ENCODE peak calls at places on chromosomes 11 and 22, in four cellular contexts. D is prostate gland, P is astrocyte, L is uterus. N is an unnamed sample.

GRCh38 chr11:84865791-84866535 is 761.2 kb downstream of the DLG2 start:
- DNase-seq in L (no peak), P (peak; percentile 16), D (no peak), N (no peak)

GRCh38 chr22:19723165-19723989 is at the start of gene GP1BB:
- DNase-seq in D (no peak), P (peak; percentile 31), L (no peak), N (no peak)

GRCh38 chr22:48578138-48579034 is 1249.3 kb downstream of the BRD1 start:
- DNase-seq in L (no peak), P (no peak), D (no peak), N (no peak)

GRCh38 chr22:36386351-36386899 is 1.3 kb downstream of the MYH9 start:
- DNase-seq in P (no peak), D (peak; percentile 44), L (no peak), N (no peak)

GRCh38 chr22:37990302-37990701 is 5.9 kb upstream of the SOX10 start:
- DNase-seq in D (no peak), P (no peak), L (no peak), N (no peak)

GRCh38 chr11:11247576-11247975 is 105.5 kb downstream of the CSNK2A3 start:
- DNase-seq in L (no peak), P (no peak), D (no peak), N (no peak)

GRCh38 chr11:57249384-57250319 is 12.6 kb upstream of the APLNR start:
- DNase-seq in D (peak; percentile 53), L (peak; percentile 54), P (peak; percentile 19), N (no peak)

GRCh38 chr22:48357961-48358360 is 1469.7 kb downstream of the BRD1 start:
- DNase-seq in L (no peak), D (no peak), P (no peak), N (no peak)

GRCh38 chr22:46546466-46547178 is 9.2 kb upstream of the CELSR1 start:
- DNase-seq in L (no peak), D (no peak), P (peak; percentile 73), N (peak; percentile 60)

GRCh38 chr11:24511518-24511917 is 14.7 kb downstream of the LUZP2 start:
- DNase-seq in D (no peak), L (no peak), P (peak; percentile 20), N (no peak)

GRCh38 chr11:2693851-2694261 is 5.9 kb downstream of the KCNQ1OT1 start:
- DNase-seq in L (peak; percentile 7), P (no peak), D (no peak), N (no peak)

GRCh38 chr11:2216400-2217064 is 44.9 kb upstream of the TH start:
- DNase-seq in P (no peak), D (no peak), L (no peak), N (no peak)

GRCh38 chr22:22932512-22932941 is 44.9 kb downstream of the IGLL5 start:
- DNase-seq in L (no peak), P (no peak), D (no peak), N (no peak)

GRCh38 chr22:30822216-30823014 is 127.7 kb downstream of the OSBP2 start:
- DNase-seq in D (no peak), P (no peak), L (no peak), N (no peak)

GRCh38 chr11:9203715-9204311 is 61.3 kb downstream of the DENND5A start:
- DNase-seq in L (no peak), P (no peak), D (no peak), N (no peak)

GRCh38 chr22:35914665-35915476 is 113.8 kb downstream of the RBFOX2 start:
- DNase-seq in L (peak; percentile 73), D (peak; percentile 86), P (peak; percentile 86), N (peak; percentile 84)

DNA sequence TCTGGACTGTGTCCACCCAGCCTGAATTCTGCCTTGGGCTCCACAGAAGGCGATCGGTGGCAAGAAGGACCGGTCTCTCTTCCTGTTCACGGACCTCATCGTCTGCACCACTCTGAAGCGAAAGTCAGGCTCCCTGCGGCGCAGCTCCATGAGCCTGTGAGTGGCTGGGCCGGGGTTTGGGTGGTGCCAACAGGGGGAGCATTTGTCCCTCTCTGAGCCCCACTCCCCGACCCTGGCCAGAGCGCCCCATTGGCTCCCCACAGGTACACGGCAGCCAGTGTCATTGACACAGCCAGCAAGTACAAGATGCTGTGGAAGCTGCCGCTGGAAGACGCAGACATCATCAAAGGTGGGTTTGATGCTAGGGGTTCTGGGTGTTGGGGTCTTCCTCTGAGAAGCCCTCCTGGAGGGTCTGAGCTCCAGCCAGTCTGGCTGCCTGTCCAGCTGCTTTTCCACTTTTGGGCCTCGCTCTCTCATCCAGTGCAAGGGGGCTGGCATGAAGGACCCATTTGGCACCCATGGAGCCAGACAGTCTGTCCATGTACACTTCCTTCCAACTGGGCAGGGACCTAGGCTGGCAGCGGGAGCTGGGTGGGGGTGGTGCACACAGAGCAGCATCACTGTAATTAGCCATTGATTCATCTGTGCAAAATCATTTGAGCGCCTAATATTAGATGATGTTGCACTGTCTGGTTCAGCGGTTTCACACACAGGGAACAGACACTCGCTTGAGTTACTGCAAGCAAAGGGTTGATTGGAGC is 19.0 kb upstream of the RELT start:
- DNase-seq in L (no peak), P (no peak), D (no peak), N (no peak)
- TF ChIP-seq CTCF in L (no peak), P (no peak), D (no peak), N (no peak)

DNA sequence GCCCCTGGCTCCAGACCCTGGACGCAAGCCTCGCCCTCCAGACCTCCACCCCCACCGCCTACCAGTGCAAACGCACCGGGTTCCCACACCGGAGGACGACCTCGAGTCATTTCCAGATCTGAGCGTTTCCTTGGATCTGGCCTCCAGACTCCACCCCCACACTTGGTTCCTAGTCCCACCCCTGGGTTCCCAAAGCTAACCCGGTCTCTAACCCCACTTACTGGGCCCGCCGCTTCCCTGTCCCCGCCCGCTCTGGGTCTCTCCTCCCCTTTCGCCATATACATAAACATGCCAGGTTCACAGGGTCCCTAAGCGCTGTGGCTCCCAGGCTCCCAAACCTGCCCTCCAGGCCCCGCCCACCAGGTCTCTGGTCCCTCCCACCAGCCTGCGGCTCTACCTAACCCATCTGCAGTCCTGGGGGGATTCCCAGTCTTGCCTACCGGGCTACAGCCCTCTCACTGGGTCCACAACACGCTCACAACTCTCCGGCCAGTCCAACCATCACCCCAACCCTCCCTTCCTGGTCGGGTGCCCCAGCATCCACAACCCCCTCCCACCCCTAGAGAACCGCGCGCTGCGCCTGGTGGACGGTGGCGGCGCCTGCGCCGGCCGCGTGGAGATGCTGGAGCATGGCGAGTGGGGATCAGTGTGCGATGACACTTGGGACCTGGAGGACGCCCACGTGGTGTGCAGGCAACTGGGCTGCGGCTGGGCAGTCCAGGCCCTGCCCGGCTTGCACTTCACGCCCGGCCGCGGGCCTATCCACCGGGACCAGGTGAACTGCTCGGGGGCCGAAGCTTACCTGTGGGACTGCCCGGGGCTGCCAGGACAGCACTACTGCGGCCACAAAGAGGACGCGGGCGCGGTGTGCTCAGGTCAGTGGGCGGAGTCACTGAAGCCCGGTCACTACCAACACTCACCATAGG is 36.8 kb downstream of the CD6 start:
- DNase-seq in L (no peak), P (no peak), D (no peak), N (no peak)
- H3K4me3 ChIP-seq in L (peak overlapping the region; percentile 17), P (peak overlapping the region; percentile 35), D (peak overlapping the region; percentile 23), N (peak overlapping the region; percentile 12)

GRCh38 chr22:50456026-50456425 is 18.8 kb downstream of the SBF1 start:
- DNase-seq in L (no peak), P (no peak), D (no peak), N (no peak)

GRCh38 chr22:50452649-50453048 is 22.2 kb downstream of the SBF1 start:
- DNase-seq in D (no peak), L (no peak), P (no peak), N (no peak)

GRCh38 chr22:50454556-50455075 is 20.2 kb downstream of the SBF1 start:
- DNase-seq in P (no peak), L (no peak), D (no peak), N (no peak)

GRCh38 chr22:50456466-50457234 is 18.2 kb downstream of the SBF1 start:
- DNase-seq in P (no peak), D (no peak), L (no peak), N (no peak)

DNA sequence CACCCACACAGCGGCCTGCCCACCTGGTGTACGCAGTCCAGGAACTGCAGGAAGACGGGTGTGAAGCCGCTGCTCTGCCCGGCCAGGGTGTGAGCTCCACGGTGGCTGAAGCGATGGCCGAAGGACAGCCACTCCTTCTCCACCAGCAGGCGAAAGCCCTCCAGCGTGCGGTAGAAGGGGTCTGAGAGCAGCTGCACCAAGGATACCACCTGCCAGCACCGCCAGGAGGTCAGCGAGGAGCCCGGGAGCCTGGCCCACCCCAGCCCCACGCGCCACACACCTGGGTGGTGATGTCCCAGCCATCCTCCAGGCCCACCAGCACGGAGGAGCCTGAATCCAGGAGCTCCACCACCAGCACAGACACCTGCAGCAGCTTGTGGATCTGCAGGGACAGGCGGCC is 19.6 kb downstream of the SBF1 start:
- DNase-seq in L (no peak), D (no peak), P (no peak), N (no peak)
- H3K27me3 ChIP-seq in L (no peaks in the 10 kb centered on the region), D (no peaks in the 10 kb centered on the region), P (no peaks in the 10 kb centered on the region), N (no peaks in the 10 kb centered on the region)

DNA sequence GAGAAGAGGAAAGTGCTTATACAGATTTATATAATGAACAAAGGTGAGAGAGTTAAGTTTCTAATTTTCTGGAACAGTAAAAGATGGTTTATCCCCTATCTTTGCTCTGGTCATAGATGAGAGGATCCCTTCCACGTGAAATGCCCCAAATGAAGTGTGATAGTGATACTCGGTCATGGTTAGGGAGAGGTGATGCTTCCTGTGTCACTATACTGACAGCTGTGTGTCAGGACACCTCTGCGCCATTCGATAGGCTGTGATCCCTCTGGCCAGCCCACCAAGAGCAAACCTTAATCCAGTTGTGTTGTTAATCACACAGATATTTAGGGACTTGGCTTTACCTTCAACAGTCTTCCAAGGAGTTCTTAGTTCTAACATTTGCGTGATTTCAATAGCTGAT is 57.7 kb downstream of the NCAM1 start:
- DNase-seq in P (no peak), L (no peak), D (no peak), N (no peak)
- TF ChIP-seq CTCF in P (no peak), L (no peak), D (no peak), N (no peak)